ENCODE peak calls at places on chromosome 9, in eight cellular contexts. B, H, M, G, D, E, X and K are unnamed samples.

GRCh38 chr9:91541744-91542143 is 118.1 kb upstream of the NFIL3 start:
- ATAC-seq in B (no peak), H (no peak), M (no peak), G (no peak), D (no peak), E (no peak), X (no peak), K (no peak)

GRCh38 chr9:83281306-83282255 is 218.6 kb upstream of the RASEF start:
- ATAC-seq in B (peak; percentile 88), H (peak; percentile 88), M (no peak), G (peak; percentile 62), D (no peak), E (peak; percentile 83), X (no peak), K (peak; percentile 28)

GRCh38 chr9:129675656-129676055 is 10.2 kb downstream of the PRRX2 start:
- ATAC-seq in B (no peak), H (no peak), M (no peak), G (no peak), D (no peak), E (no peak), X (no peak), K (no peak)

GRCh38 chr9:109639666-109640231 is 140.2 kb upstream of the PALM2AKAP2 start:
- ATAC-seq in B (no peak), H (no peak), M (no peak), G (no peak), D (no peak), E (no peak), X (no peak), K (no peak)

GRCh38 chr9:7534211-7534935 is 265.2 kb downstream of the DMAC1 start:
- ATAC-seq in B (no peak), H (no peak), M (no peak), G (no peak), D (no peak), E (no peak), X (no peak), K (no peak)

GRCh38 chr9:13728917-13729811 is 449.7 kb upstream of the MPDZ start:
- ATAC-seq in B (no peak), H (no peak), M (no peak), G (no peak), D (no peak), E (no peak), X (no peak), K (no peak)

GRCh38 chr9:82260691-82261090 is 272.1 kb downstream of the SPATA31D1 start:
- ATAC-seq in B (no peak), H (no peak), M (no peak), G (no peak), D (no peak), E (no peak), X (no peak), K (no peak)

GRCh38 chr9:129586647-129587046 is 34.3 kb downstream of the C9orf50 start:
- ATAC-seq in B (no peak), H (no peak), M (peak; percentile 19), G (no peak), D (peak; percentile 64), E (no peak), X (no peak), K (no peak)

GRCh38 chr9:104302775-104303174 is 201.3 kb upstream of the OR13F1 start:
- ATAC-seq in B (peak; percentile 24), H (no peak), M (no peak), G (no peak), D (no peak), E (no peak), X (no peak), K (no peak)

GRCh38 chr9:107929439-107929838 is 439.9 kb upstream of the KLF4 start:
- ATAC-seq in B (peak; percentile 46), H (peak; percentile 64), M (no peak), G (no peak), D (no peak), E (peak; percentile 79), X (no peak), K (peak; percentile 65)

GRCh38 chr9:33167949-33168535 is 906 bp upstream of the B4GALT1 start:
- ATAC-seq in B (no peak), H (peak; percentile 1), M (peak; percentile 9), G (no peak), D (peak; percentile 2), E (no peak), X (no peak), K (no peak)

GRCh38 chr9:38160613-38161215 is 91.7 kb upstream of the SHB start:
- ATAC-seq in B (peak; percentile 72), H (peak; percentile 85), M (peak; percentile 94), G (peak; percentile 56), D (no peak), E (peak; percentile 81), X (peak; percentile 72), K (no peak)

GRCh38 chr9:113350338-113350672 is 964 bp downstream of the BSPRY start:
- ATAC-seq in B (peak; percentile 59), H (peak; percentile 75), M (no peak), G (no peak), D (no peak), E (peak; percentile 14), X (no peak), K (no peak)

GRCh38 chr9:124127290-124127646 is 115.7 kb downstream of the LHX2 start:
- ATAC-seq in B (no peak), H (no peak), M (no peak), G (no peak), D (no peak), E (no peak), X (no peak), K (no peak)

GRCh38 chr9:101707708-101708107 is 30.7 kb downstream of the GRIN3A start:
- ATAC-seq in B (no peak), H (no peak), M (no peak), G (no peak), D (no peak), E (no peak), X (no peak), K (no peak)

GRCh38 chr9:99579964-99580363 is 241.7 kb upstream of the NR4A3 start:
- ATAC-seq in B (peak; percentile 67), H (peak; percentile 70), M (no peak), G (peak; percentile 48), D (no peak), E (peak; percentile 90), X (no peak), K (peak; percentile 68)

GRCh38 chr9:38079410-38080105 is 10.5 kb upstream of the SHB start:
- ATAC-seq in B (peak; percentile 54), H (peak; percentile 44), M (no peak), G (no peak), D (no peak), E (peak; percentile 41), X (no peak), K (peak; percentile 49)

GRCh38 chr9:132743886-132744544 is 73.8 kb downstream of the GTF3C4 start:
- ATAC-seq in B (no peak), H (no peak), M (no peak), G (no peak), D (no peak), E (no peak), X (no peak), K (no peak)

GRCh38 chr9:89756891-89757537 is 152.2 kb downstream of the GADD45G start:
- ATAC-seq in B (peak; percentile 36), H (peak; percentile 76), M (no peak), G (peak; percentile 46), D (no peak), E (peak; percentile 45), X (no peak), K (no peak)

GRCh38 chr9:84748112-84748511 is 78.6 kb downstream of the NTRK2 start:
- ATAC-seq in B (no peak), H (no peak), M (no peak), G (no peak), D (no peak), E (no peak), X (no peak), K (no peak)

GRCh38 chr9:107874137-107874536 is 384.6 kb upstream of the KLF4 start:
- ATAC-seq in B (no peak), H (no peak), M (no peak), G (no peak), D (no peak), E (no peak), X (no peak), K (no peak)

GRCh38 chr9:126114409-126114760 is 212.2 kb upstream of the MVB12B start:
- ATAC-seq in B (no peak), H (no peak), M (no peak), G (no peak), D (no peak), E (no peak), X (no peak), K (no peak)
- H3K4me1 ChIP-seq in B (no peaks in the 10 kb centered on the region), H (no peaks in the 10 kb centered on the region), M (no peaks in the 10 kb centered on the region), G (no peaks in the 10 kb centered on the region), D (no peaks in the 10 kb centered on the region), E (no peaks in the 10 kb centered on the region), X (no peaks in the 10 kb centered on the region), K (no peaks in the 10 kb centered on the region)

GRCh38 chr9:121737481-121737931 is 86.1 kb downstream of the DAB2IP start:
- ATAC-seq in B (no peak), H (no peak), M (no peak), G (no peak), D (no peak), E (no peak), X (no peak), K (no peak)

GRCh38 chr9:121739971-121740370 is 88.5 kb downstream of the DAB2IP start:
- ATAC-seq in B (no peak), H (no peak), M (no peak), G (no peak), D (no peak), E (no peak), X (no peak), K (no peak)

GRCh38 chr9:121736964-121737462 is 85.6 kb downstream of the DAB2IP start:
- ATAC-seq in B (peak; percentile 90), H (peak; percentile 85), M (peak; percentile 94), G (peak; percentile 15), D (no peak), E (peak; percentile 89), X (peak; percentile 67), K (peak; percentile 25)

GRCh38 chr9:121738391-121738790 is 87.0 kb downstream of the DAB2IP start:
- ATAC-seq in B (no peak), H (no peak), M (no peak), G (no peak), D (no peak), E (no peak), X (no peak), K (no peak)

GRCh38 chr9:121738969-121739368 is 87.5 kb downstream of the DAB2IP start:
- ATAC-seq in B (no peak), H (no peak), M (no peak), G (no peak), D (no peak), E (no peak), X (no peak), K (peak; percentile 4)
- H3K4me1 ChIP-seq in B (peaks cover 91% of the 10 kb centered on the region), H (peaks cover 56% of the 10 kb centered on the region), M (peaks cover 7% of the 10 kb centered on the region), G (peaks cover 4% of the 10 kb centered on the region), D (no peaks in the 10 kb centered on the region), E (peaks cover 83% of the 10 kb centered on the region), X (peaks cover 23% of the 10 kb centered on the region), K (no peaks in the 10 kb centered on the region)

GRCh38 chr9:127503947-127504886 is 52.9 kb downstream of the LRSAM1 start:
- ATAC-seq in B (peak; percentile 77), H (peak; percentile 87), M (peak; percentile 94), G (peak; percentile 82), D (peak; percentile 93), E (peak; percentile 82), X (peak; percentile 85), K (peak; percentile 84)
- H3K4me1 ChIP-seq in B (no peaks in the 10 kb centered on the region), H (no peaks in the 10 kb centered on the region), M (peaks cover 63% of the 10 kb centered on the region), G (no peaks in the 10 kb centered on the region), D (no peaks in the 10 kb centered on the region), E (no peaks in the 10 kb centered on the region), X (peaks cover 9% of the 10 kb centered on the region), K (peaks cover 22% of the 10 kb centered on the region)

DNA sequence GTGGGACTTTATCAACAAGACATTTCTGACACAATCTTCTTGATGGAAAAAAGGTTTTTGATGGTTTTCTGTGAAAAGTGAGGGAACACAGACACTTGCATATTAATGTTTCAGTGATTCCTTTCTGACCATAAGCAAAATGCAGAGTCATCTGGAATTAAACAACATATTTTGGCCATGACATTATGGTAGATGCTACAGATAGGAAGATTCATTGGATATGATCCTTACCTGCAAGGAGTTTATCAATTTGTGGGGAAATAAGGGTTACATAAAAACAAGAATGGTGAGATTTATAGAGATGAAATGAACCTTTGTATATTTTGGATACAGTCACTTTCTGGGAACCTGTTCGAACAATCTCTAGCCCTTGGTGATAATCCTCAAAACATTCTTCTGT is 155.3 kb upstream of the GNA14 start:
- ATAC-seq in B (no peak), H (no peak), M (no peak), G (no peak), D (no peak), E (no peak), X (no peak), K (no peak)
- H3K4me1 ChIP-seq in B (peaks cover 41% of the 10 kb centered on the region), H (peaks cover under 1% of the 10 kb centered on the region), M (no peaks in the 10 kb centered on the region), G (no peaks in the 10 kb centered on the region), D (peaks cover 12% of the 10 kb centered on the region), E (peaks cover 23% of the 10 kb centered on the region), X (no peaks in the 10 kb centered on the region), K (peaks cover 15% of the 10 kb centered on the region)